ENCODE peak calls at places on chromosomes 5 and 9, in six cellular contexts. One of them, this sample, is unnamed.

GRCh38 chr9:132791699-132792240 is 86.3 kb downstream of the AK8 start:
- DNase-seq in neural progenitor cell: no peak
- DNase-seq in HCT116: no peak
- DNase-seq in MM.1S: no peak
- DNase-seq in GM23248: no peak
- DNase-seq in SK-N-SH: no peak
- DNase-seq in this sample: no peak

GRCh38 chr9:25716220-25716872 is 38.1 kb upstream of the TUSC1 start:
- DNase-seq in SK-N-SH: peak; percentile 62
- DNase-seq in MM.1S: no peak
- DNase-seq in GM23248: peak; percentile 70
- DNase-seq in HCT116: no peak
- DNase-seq in neural progenitor cell: peak; percentile 67
- DNase-seq in this sample: peak; percentile 72

GRCh38 chr9:118271936-118272335 is 567.7 kb downstream of the TLR4 start:
- DNase-seq in neural progenitor cell: no peak
- DNase-seq in HCT116: no peak
- DNase-seq in SK-N-SH: no peak
- DNase-seq in GM23248: no peak
- DNase-seq in MM.1S: no peak
- DNase-seq in this sample: peak; percentile 17

GRCh38 chr5:65268520-65268919 is 213.2 kb downstream of the ADAMTS6 start:
- DNase-seq in GM23248: no peak
- DNase-seq in HCT116: no peak
- DNase-seq in SK-N-SH: no peak
- DNase-seq in MM.1S: no peak
- DNase-seq in neural progenitor cell: no peak
- DNase-seq in this sample: no peak

GRCh38 chr9:81634915-81635516 is 54.3 kb downstream of the TLE1 start:
- DNase-seq in neural progenitor cell: no peak
- DNase-seq in HCT116: no peak
- DNase-seq in GM23248: peak; percentile 50
- DNase-seq in MM.1S: no peak
- DNase-seq in SK-N-SH: no peak
- DNase-seq in this sample: no peak

GRCh38 chr5:81326554-81326953 is 25.2 kb downstream of the ZCCHC9 start:
- DNase-seq in GM23248: peak; percentile 15
- DNase-seq in SK-N-SH: no peak
- DNase-seq in MM.1S: no peak
- DNase-seq in neural progenitor cell: no peak
- DNase-seq in HCT116: no peak
- DNase-seq in this sample: no peak

GRCh38 chr5:37090123-37090726 is 159.0 kb downstream of the CPLANE1 start:
- DNase-seq in GM23248: no peak
- DNase-seq in MM.1S: no peak
- DNase-seq in neural progenitor cell: peak; percentile 19
- DNase-seq in SK-N-SH: no peak
- DNase-seq in HCT116: no peak
- DNase-seq in this sample: no peak

GRCh38 chr5:127746756-127747155 is 43.6 kb downstream of the CCDC192 start:
- DNase-seq in MM.1S: no peak
- DNase-seq in neural progenitor cell: no peak
- DNase-seq in HCT116: peak; percentile 10
- DNase-seq in SK-N-SH: peak; percentile 31
- DNase-seq in GM23248: peak; percentile 40
- DNase-seq in this sample: peak; percentile 69

GRCh38 chr5:132103380-132103951 is 29.9 kb downstream of the CSF2 start:
- DNase-seq in MM.1S: peak; percentile 96
- DNase-seq in HCT116: peak; percentile 86
- DNase-seq in SK-N-SH: peak; percentile 43
- DNase-seq in neural progenitor cell: no peak
- DNase-seq in GM23248: peak; percentile 96
- DNase-seq in this sample: peak; percentile 94

GRCh38 chr5:16879191-16879590 is 56.9 kb downstream of the MYO10 start:
- DNase-seq in GM23248: no peak
- DNase-seq in MM.1S: no peak
- DNase-seq in HCT116: no peak
- DNase-seq in SK-N-SH: no peak
- DNase-seq in neural progenitor cell: no peak
- DNase-seq in this sample: no peak

GRCh38 chr5:60633336-60633735 is 66.6 kb downstream of the DEPDC1B start:
- DNase-seq in neural progenitor cell: no peak
- DNase-seq in GM23248: peak; percentile 93
- DNase-seq in MM.1S: no peak
- DNase-seq in SK-N-SH: no peak
- DNase-seq in HCT116: no peak
- DNase-seq in this sample: no peak

GRCh38 chr9:81559197-81559596 is 130.2 kb downstream of the TLE1 start:
- DNase-seq in SK-N-SH: no peak
- DNase-seq in MM.1S: no peak
- DNase-seq in GM23248: peak; percentile 21
- DNase-seq in neural progenitor cell: no peak
- DNase-seq in HCT116: no peak
- DNase-seq in this sample: no peak

GRCh38 chr9:88968799-88969198 is 22.5 kb upstream of the S1PR3 start:
- DNase-seq in HCT116: no peak
- DNase-seq in MM.1S: no peak
- DNase-seq in neural progenitor cell: no peak
- DNase-seq in SK-N-SH: no peak
- DNase-seq in GM23248: no peak
- DNase-seq in this sample: no peak
- H3K9ac ChIP-seq in HCT116: no peak overlapping the region
- H3K9ac ChIP-seq in MM.1S: no peak overlapping the region
- H3K9ac ChIP-seq in neural progenitor cell: no peak overlapping the region
- H3K9ac ChIP-seq in SK-N-SH: no peak overlapping the region
- H3K9ac ChIP-seq in GM23248: no peak overlapping the region
- H3K9ac ChIP-seq in this sample: no peak overlapping the region

GRCh38 chr9:87594662-87595061 is 97.0 kb downstream of the DAPK1 start:
- DNase-seq in SK-N-SH: no peak
- DNase-seq in GM23248: no peak
- DNase-seq in MM.1S: no peak
- DNase-seq in neural progenitor cell: no peak
- DNase-seq in HCT116: no peak
- DNase-seq in this sample: no peak

GRCh38 chr9:87595605-87596004 is 97.9 kb downstream of the DAPK1 start:
- DNase-seq in neural progenitor cell: peak; percentile 47
- DNase-seq in GM23248: no peak
- DNase-seq in SK-N-SH: no peak
- DNase-seq in MM.1S: no peak
- DNase-seq in HCT116: no peak
- DNase-seq in this sample: no peak

GRCh38 chr9:87590996-87591395 is 93.3 kb downstream of the DAPK1 start:
- DNase-seq in MM.1S: no peak
- DNase-seq in neural progenitor cell: no peak
- DNase-seq in GM23248: no peak
- DNase-seq in HCT116: no peak
- DNase-seq in SK-N-SH: no peak
- DNase-seq in this sample: no peak

GRCh38 chr9:87594218-87594617 is 96.6 kb downstream of the DAPK1 start:
- DNase-seq in MM.1S: no peak
- DNase-seq in GM23248: peak; percentile 23
- DNase-seq in HCT116: no peak
- DNase-seq in neural progenitor cell: no peak
- DNase-seq in SK-N-SH: no peak
- DNase-seq in this sample: no peak

DNA sequence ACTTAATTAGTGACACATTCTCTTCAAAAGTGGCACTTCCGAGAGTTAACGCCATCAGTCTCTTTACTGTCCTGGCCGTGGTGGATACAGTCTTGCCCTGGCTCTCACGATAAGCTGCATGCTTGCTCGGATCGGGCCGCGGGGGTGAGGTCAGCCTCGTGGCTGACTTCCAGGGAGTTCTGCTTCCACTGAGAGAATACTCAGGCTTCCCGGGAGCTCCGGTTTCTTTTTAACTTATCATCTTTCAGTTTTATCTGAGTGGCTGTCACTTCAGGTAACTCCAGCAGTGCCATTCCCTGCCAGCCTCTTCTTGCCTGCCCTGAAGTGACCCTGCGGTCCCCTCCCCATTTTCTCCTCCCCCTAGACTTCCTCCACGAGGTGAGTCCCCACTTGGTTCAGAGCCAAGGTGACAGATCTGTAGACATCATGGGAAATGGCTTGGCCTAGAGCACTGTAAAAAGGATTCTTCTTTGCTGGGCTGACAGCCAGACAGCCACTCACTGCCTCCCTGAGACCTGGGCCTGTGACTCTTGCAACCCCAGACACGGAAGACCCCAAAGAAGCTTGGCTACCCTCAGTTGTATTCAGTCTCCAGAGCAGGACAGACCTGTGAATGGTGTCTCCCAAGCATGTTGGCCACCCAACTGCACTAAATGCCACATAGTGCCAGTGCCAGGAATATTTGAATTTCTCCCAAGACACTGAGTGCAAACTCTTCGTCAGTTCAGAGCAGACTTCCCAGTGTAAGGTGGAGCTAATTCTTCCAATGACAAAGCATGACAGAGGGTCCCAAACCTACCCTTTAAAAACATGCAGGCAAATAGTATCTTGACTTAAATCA is 95.1 kb downstream of the DAPK1 start:
- DNase-seq in neural progenitor cell: no peak
- DNase-seq in HCT116: no peak
- DNase-seq in MM.1S: no peak
- DNase-seq in GM23248: peak; percentile 86
- DNase-seq in SK-N-SH: no peak
- DNase-seq in this sample: no peak
- TF ChIP-seq EZH2phosphoT487 in neural progenitor cell: no peak
- TF ChIP-seq EZH2phosphoT487 in HCT116: no peak
- TF ChIP-seq EZH2phosphoT487 in MM.1S: no peak
- TF ChIP-seq EZH2phosphoT487 in GM23248: no peak
- TF ChIP-seq EZH2phosphoT487 in SK-N-SH: no peak
- TF ChIP-seq EZH2phosphoT487 in this sample: no peak

GRCh38 chr9:89445135-89445797 is 52.6 kb downstream of the SEMA4D start:
- DNase-seq in GM23248: no peak
- DNase-seq in MM.1S: no peak
- DNase-seq in neural progenitor cell: no peak
- DNase-seq in SK-N-SH: no peak
- DNase-seq in HCT116: no peak
- DNase-seq in this sample: no peak
- H3K4me1 ChIP-seq in GM23248: no peaks in the 10 kb centered on the region
- H3K4me1 ChIP-seq in MM.1S: peaks cover 33% of the 10 kb centered on the region
- H3K4me1 ChIP-seq in neural progenitor cell: peaks cover 4% of the 10 kb centered on the region
- H3K4me1 ChIP-seq in SK-N-SH: peaks cover 29% of the 10 kb centered on the region
- H3K4me1 ChIP-seq in HCT116: peaks cover 11% of the 10 kb centered on the region
- H3K4me1 ChIP-seq in this sample: no peaks in the 10 kb centered on the region

GRCh38 chr9:93265301-93265971 is 81.5 kb downstream of the WNK2 start:
- DNase-seq in neural progenitor cell: no peak
- DNase-seq in MM.1S: peak; percentile 32
- DNase-seq in HCT116: no peak
- DNase-seq in GM23248: no peak
- DNase-seq in SK-N-SH: peak; percentile 21
- DNase-seq in this sample: no peak

GRCh38 chr9:93267681-93268505 is 84.0 kb downstream of the WNK2 start:
- DNase-seq in SK-N-SH: peak; percentile 9
- DNase-seq in neural progenitor cell: no peak
- DNase-seq in GM23248: no peak
- DNase-seq in HCT116: no peak
- DNase-seq in MM.1S: no peak
- DNase-seq in this sample: no peak

GRCh38 chr9:93265972-93266371 is 82.0 kb downstream of the WNK2 start:
- DNase-seq in GM23248: no peak
- DNase-seq in SK-N-SH: peak; percentile 13
- DNase-seq in neural progenitor cell: no peak
- DNase-seq in HCT116: no peak
- DNase-seq in MM.1S: no peak
- DNase-seq in this sample: no peak

GRCh38 chr9:93267091-93267541 is 83.2 kb downstream of the WNK2 start:
- DNase-seq in neural progenitor cell: no peak
- DNase-seq in GM23248: no peak
- DNase-seq in SK-N-SH: peak; percentile 16
- DNase-seq in MM.1S: no peak
- DNase-seq in HCT116: no peak
- DNase-seq in this sample: no peak

DNA sequence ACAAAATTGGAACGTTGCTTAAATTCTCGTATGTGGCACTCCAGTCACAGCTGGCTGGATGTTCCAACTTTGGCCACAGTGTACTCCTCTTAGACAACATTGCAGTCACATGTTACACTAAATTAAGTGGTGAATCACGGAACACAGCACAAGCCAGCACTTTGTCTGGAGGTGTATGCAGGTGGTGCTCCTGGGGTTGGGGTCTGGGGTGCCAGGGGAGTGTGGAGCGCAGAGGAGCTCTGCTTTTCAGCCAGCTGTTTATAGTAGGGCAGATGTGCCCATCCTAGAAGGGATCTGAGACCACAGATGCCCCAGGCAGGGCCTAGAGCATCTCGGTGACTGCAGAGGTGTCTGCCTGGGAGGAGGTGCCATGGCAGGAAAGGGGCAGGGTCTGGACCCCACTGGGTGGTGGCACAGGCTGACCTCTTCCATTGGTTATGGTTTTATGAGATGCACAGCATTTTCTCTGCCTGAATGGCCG is 82.6 kb downstream of the WNK2 start:
- DNase-seq in neural progenitor cell: no peak
- DNase-seq in SK-N-SH: peak; percentile 12
- DNase-seq in MM.1S: peak; percentile 41
- DNase-seq in GM23248: no peak
- DNase-seq in HCT116: no peak
- DNase-seq in this sample: no peak
- H3K9ac ChIP-seq in neural progenitor cell: no peak overlapping the region
- H3K9ac ChIP-seq in SK-N-SH: no peak overlapping the region
- H3K9ac ChIP-seq in MM.1S: no peak overlapping the region
- H3K9ac ChIP-seq in GM23248: no peak overlapping the region
- H3K9ac ChIP-seq in HCT116: no peak overlapping the region
- H3K9ac ChIP-seq in this sample: no peak overlapping the region

DNA sequence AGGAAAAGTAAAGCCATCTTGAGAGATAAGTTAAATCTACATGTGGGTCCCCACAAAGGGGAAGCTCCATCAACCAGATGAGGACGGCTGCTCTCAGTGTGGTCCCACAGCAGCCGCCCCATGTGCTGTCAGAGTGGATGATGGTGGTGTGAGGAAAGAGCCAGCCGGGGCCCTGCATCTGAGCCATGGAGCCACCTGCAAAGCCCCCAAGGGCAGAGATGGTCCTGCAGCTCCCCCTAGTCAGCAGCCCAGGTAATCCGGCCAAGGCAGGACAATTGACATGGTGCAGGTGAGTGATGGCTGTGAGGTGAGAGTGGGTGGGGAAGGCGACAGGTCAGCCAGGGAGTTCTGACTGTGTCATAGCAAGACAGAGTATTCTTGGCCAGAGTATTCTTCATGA is 458.8 kb downstream of the ICE1 start:
- DNase-seq in MM.1S: no peak
- DNase-seq in HCT116: no peak
- DNase-seq in GM23248: no peak
- DNase-seq in SK-N-SH: no peak
- DNase-seq in neural progenitor cell: peak; percentile 55
- DNase-seq in this sample: peak; percentile 46
- TF ChIP-seq EZH2phosphoT487 in MM.1S: no peak
- TF ChIP-seq EZH2phosphoT487 in HCT116: no peak
- TF ChIP-seq EZH2phosphoT487 in GM23248: no peak
- TF ChIP-seq EZH2phosphoT487 in SK-N-SH: no peak
- TF ChIP-seq EZH2phosphoT487 in neural progenitor cell: no peak
- TF ChIP-seq EZH2phosphoT487 in this sample: no peak

GRCh38 chr5:79986260-79986659 is 4.8 kb downstream of the MTX3 start:
- DNase-seq in neural progenitor cell: no peak
- DNase-seq in SK-N-SH: no peak
- DNase-seq in MM.1S: no peak
- DNase-seq in GM23248: no peak
- DNase-seq in HCT116: no peak
- DNase-seq in this sample: no peak
- H3K4me1 ChIP-seq in neural progenitor cell: peaks cover 9% of the 10 kb centered on the region
- H3K4me1 ChIP-seq in SK-N-SH: peaks cover 4% of the 10 kb centered on the region
- H3K4me1 ChIP-seq in MM.1S: peaks cover 29% of the 10 kb centered on the region
- H3K4me1 ChIP-seq in GM23248: peaks cover 24% of the 10 kb centered on the region
- H3K4me1 ChIP-seq in HCT116: peaks cover 6% of the 10 kb centered on the region
- H3K4me1 ChIP-seq in this sample: peaks cover 8% of the 10 kb centered on the region

GRCh38 chr9:85089188-85089969 is 419.9 kb downstream of the NTRK2 start:
- DNase-seq in SK-N-SH: peak; percentile 36
- DNase-seq in neural progenitor cell: no peak
- DNase-seq in GM23248: no peak
- DNase-seq in MM.1S: peak; percentile 84
- DNase-seq in HCT116: no peak
- DNase-seq in this sample: no peak
- H3K9ac ChIP-seq in SK-N-SH: no peak overlapping the region
- H3K9ac ChIP-seq in neural progenitor cell: no peak overlapping the region
- H3K9ac ChIP-seq in GM23248: no peak overlapping the region
- H3K9ac ChIP-seq in MM.1S: peak overlapping the region; percentile 2
- H3K9ac ChIP-seq in HCT116: no peak overlapping the region
- H3K9ac ChIP-seq in this sample: no peak overlapping the region

This sample was measured in PC-3.